ENCODE peak calls at places on chromosomes 12 and 14, in ten cellular contexts. N is stomach, V is heart left ventricle, D is GM12891, G is Peyer's patch, O is breast epithelium, I is uterus, P is A549, E is transverse colon, H is adrenal gland. T is an unnamed sample.

GRCh38 chr12:77946541-77947021 is 115.9 kb downstream of the NAV3 start:
- DNase-seq in H (no peak), P (no peak), V (no peak), D (no peak), G (no peak), N (no peak), I (no peak), O (no peak), E (no peak), T (no peak)

GRCh38 chr12:88538250-88538649 is 42.0 kb downstream of the KITLG start:
- DNase-seq in V (no peak), P (no peak), O (no peak), D (no peak), E (no peak), G (no peak), I (no peak), N (no peak), H (no peak), T (no peak)

GRCh38 chr12:119115296-119115905 is 63.3 kb upstream of the HSPB8 start:
- DNase-seq in E (peak), D (peak), P (peak), I (peak), V (peak), H (peak), O (no peak), N (no peak), G (no peak), T (no peak)

GRCh38 chr14:90439874-90440442 is 43.1 kb downstream of the CALM1 start:
- DNase-seq in V (no peak), N (no peak), G (no peak), E (no peak), D (no peak), P (no peak), O (no peak), H (no peak), I (no peak), T (no peak)

GRCh38 chr12:14418526-14418925 is 53.0 kb downstream of the ATF7IP start:
- DNase-seq in H (no peak), D (no peak), I (no peak), N (no peak), G (no peak), V (no peak), E (no peak), P (no peak), O (no peak), T (no peak)

GRCh38 chr14:105128059-105128458 is 40.5 kb downstream of the JAG2 start:
- DNase-seq in V (no peak), P (no peak), D (no peak), G (no peak), I (no peak), E (no peak), N (peak), O (peak), H (no peak), T (no peak)

GRCh38 chr12:132396657-132397056 is 67.3 kb upstream of the GALNT9 start:
- DNase-seq in V (no peak), E (no peak), N (no peak), O (no peak), G (no peak), P (no peak), H (no peak), D (no peak), I (no peak), T (peak)

GRCh38 chr12:77980782-77981181 is 150.1 kb downstream of the NAV3 start:
- DNase-seq in H (no peak), D (no peak), E (no peak), I (no peak), V (no peak), P (no peak), N (no peak), O (no peak), G (no peak), T (no peak)

GRCh38 chr12:85662209-85662607 is 174.0 kb downstream of the RASSF9 start:
- DNase-seq in I (no peak), V (no peak), N (no peak), D (no peak), E (no peak), O (no peak), G (no peak), H (no peak), P (no peak), T (no peak)

GRCh38 chr12:114408881-114409795 is 3.2 kb upstream of the TBX5 start:
- DNase-seq in H (no peak), V (peak), I (no peak), P (no peak), N (no peak), O (no peak), E (no peak), G (no peak), D (no peak), T (no peak)

GRCh38 chr14:69713976-69714716 is 52.8 kb upstream of the SRSF5 start:
- DNase-seq in P (no peak), V (no peak), D (no peak), E (peak), G (no peak), H (no peak), O (no peak), I (no peak), N (no peak), T (no peak)

GRCh38 chr12:127810026-127810425 is 456.9 kb upstream of the TMEM132C start:
- DNase-seq in N (no peak), O (no peak), G (no peak), V (no peak), P (no peak), E (no peak), H (no peak), I (no peak), D (no peak), T (no peak)

GRCh38 chr12:106428379-106428778 is 70.8 kb downstream of the POLR3B start:
- DNase-seq in I (peak), E (no peak), G (no peak), D (no peak), V (peak), N (peak), P (no peak), O (no peak), H (peak), T (no peak)

GRCh38 chr14:95562892-95563685 is 28.2 kb downstream of the GLRX5 start:
- DNase-seq in V (no peak), D (no peak), G (no peak), N (peak), H (peak), I (peak), P (no peak), E (no peak), O (no peak), T (no peak)

GRCh38 chr14:59274991-59275391 is 86.5 kb downstream of the DAAM1 start:
- DNase-seq in D (no peak), H (no peak), P (no peak), I (no peak), V (peak), E (no peak), G (peak), N (no peak), O (no peak), T (no peak)

GRCh38 chr14:32559595-32559994 is 230.5 kb downstream of the AKAP6 start:
- DNase-seq in E (no peak), P (no peak), H (no peak), N (no peak), I (no peak), V (no peak), O (no peak), G (no peak), D (no peak), T (no peak)

GRCh38 chr14:29926701-29927595 is 699 bp downstream of the PRKD1 start:
- DNase-seq in E (peak), D (peak), N (peak), I (peak), H (peak), G (no peak), V (peak), P (peak), O (no peak), T (peak)

GRCh38 chr12:2035421-2036080 is 17.2 kb upstream of the CACNA1C start:
- DNase-seq in N (no peak), E (no peak), G (no peak), I (no peak), P (no peak), D (no peak), O (no peak), V (no peak), H (no peak), T (no peak)

GRCh38 chr12:98594050-98594853 is 766 bp downstream of the SLC25A3 start:
- DNase-seq in E (peak), O (no peak), V (peak), P (no peak), D (no peak), N (peak), H (peak), G (no peak), I (no peak), T (peak)

GRCh38 chr12:100823988-100824387 is 29.4 kb downstream of the ANO4 start:
- DNase-seq in I (no peak), G (no peak), D (no peak), E (no peak), V (no peak), O (no peak), N (no peak), H (no peak), P (no peak), T (no peak)

GRCh38 chr12:19220861-19221466 is 91.4 kb downstream of the PLEKHA5 start:
- DNase-seq in D (no peak), I (no peak), V (no peak), E (no peak), P (no peak), O (no peak), N (no peak), H (no peak), G (no peak), T (no peak)

GRCh38 chr14:96888593-96888992 is 91.4 kb downstream of the VRK1 start:
- DNase-seq in V (no peak), G (no peak), E (no peak), H (no peak), O (no peak), D (no peak), I (no peak), N (no peak), P (no peak), T (no peak)

GRCh38 chr12:11171145-11171952 is at the start of gene SMIM10L1:
- DNase-seq in G (peak), D (peak), O (peak), H (peak), N (peak), P (peak), E (peak), I (peak), V (peak), T (peak)
- TF ChIP-seq POLR2A in G (peak), D (peak), O (no peak), H (peak), N (no peak), P (peak), E (peak), I (peak), V (no peak), T (peak)

DNA sequence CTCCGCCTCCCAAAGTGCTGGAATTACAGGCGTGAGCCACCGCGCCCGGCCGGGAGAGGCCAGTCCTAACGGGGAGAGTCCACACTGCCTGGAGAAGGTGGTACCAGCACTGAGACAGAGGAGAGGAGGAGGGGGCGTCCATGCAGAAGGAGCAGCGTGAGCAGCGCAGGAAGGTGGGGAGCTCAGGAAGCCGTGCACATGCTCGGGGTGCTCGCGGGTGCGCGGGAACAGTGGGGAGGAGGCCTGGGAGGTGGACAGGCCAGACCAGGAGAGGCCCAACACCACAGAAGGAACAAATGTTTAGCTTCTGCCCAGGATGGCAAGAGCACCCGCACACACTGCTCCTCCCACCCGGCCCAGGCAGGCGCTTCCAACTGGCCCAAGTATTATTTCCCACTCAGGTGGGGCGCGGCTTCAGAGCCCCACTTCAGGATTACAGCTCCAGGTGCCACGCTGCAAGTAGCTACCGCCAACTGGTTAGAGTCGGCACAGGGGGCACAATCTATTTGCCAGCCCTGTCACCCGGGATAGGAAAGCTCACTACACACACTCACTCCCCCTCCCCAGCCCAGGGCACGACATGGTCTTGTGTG is 80.8 kb upstream of the BCL11B start:
- DNase-seq in H (no peak), P (no peak), D (no peak), I (no peak), V (no peak), N (no peak), E (no peak), O (peak), G (no peak), T (no peak)
- TF ChIP-seq POLR2A in H (no peak), P (no peak), D (no peak), I (no peak), V (no peak), N (no peak), E (no peak), O (no peak), G (no peak), T (no peak)

DNA sequence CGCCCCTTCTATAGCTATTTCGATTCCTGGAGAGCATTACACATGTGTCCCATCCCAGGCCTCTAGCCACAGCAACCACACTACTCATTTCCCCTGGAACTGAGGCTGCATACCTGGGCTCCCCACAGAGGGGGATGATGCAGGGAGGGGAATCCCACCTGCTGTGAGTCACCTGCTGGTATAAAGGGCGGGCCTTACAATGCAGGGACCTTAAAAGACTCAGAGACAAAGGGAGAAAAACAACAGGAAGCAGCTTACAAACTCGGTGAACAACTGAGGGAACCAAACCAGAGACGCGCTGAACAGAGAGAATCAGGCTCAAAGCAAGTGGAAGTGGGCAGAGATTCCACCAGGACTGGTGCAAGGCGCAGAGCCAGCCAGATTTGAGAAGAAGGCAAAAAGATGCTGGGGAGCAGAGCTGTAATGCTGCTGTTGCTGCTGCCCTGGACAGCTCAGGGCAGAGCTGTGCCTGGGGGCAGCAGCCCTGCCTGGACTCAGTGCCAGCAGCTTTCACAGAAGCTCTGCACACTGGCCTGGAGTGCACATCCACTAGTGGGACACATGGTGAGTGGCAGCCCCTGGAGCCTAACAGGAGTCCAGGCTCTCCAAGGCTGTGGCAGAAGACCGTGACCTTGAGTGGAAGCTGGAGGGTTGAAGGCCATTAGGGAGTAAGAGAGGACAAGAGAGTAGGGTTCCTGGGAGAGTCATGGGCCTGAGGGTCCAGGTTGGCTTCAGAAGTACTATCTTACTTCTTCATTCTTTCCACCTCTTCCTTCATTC is at the start of gene IL23A:
- DNase-seq in H (no peak), P (no peak), N (no peak), E (peak), G (peak), V (no peak), I (no peak), D (peak), O (no peak), T (no peak)
- TF ChIP-seq POLR2A in H (no peak), P (no peak), N (no peak), E (no peak), G (no peak), V (no peak), I (no peak), D (peak), O (no peak), T (no peak)

GRCh38 chr12:6872073-6873048 is 742 bp downstream of the SPSB2 start:
- DNase-seq in P (peak), V (peak), D (peak), H (peak), N (peak), O (peak), E (peak), I (peak), G (peak), T (peak)
- TF ChIP-seq POLR2A in P (peak), V (no peak), D (peak), H (no peak), N (no peak), O (no peak), E (no peak), I (no peak), G (no peak), T (no peak)

DNA sequence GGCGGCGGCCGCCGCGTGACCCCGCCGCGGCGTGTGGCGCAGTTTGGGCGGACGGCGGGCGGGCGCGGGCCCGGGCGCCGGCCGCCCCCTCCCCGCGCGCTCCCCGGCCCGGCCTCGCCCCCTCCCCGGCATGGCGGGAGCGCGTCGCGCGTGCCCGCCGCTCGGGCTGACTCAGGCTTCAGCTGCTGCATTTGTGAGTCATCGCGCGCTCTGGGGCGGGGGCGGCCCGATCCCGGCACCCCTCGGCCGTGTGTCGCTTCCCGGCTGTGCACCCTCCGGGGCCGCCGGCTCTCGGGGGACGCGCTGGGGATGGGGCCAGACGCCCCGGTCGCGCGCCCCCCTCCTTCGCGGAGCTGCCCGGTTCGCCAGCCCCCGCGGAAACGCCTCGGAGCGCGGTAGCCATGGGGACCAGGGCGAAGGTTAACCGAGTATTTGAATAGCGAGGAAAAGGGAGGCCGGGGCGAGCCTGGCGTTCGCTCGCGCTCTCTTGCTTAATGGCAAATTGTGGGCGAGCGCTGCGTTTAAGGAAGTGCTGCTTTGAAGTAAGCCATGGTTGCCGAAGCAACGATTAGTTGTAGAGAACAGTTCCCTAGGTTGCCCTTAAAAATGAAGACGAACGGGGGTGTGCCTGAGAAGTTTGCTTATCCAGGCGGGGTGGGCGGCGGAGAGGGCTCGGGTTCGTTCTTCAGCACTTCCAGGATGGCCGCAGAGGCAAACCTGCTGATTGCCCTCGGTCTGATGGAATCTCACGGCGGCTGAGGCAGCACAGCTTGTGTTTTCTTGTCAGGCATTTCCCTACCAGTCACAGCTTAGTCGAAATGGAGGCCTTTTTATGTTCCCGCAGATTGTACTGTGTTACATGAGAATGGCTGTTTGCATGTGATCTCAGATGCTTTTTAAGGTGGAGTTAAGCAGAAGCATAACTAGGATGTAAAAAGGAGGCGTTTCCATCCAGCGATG is 887 bp downstream of the EIF5 start:
- DNase-seq in G (peak), E (peak), H (peak), P (no peak), V (peak), D (no peak), N (peak), O (peak), I (peak), T (peak)
- TF ChIP-seq POLR2A in G (peak), E (peak), H (peak), P (no peak), V (no peak), D (peak), N (no peak), O (peak), I (peak), T (no peak)

GRCh38 chr12:948238-948637 is 1.3 kb downstream of the RAD52 start:
- DNase-seq in V (no peak), O (no peak), H (no peak), P (no peak), G (no peak), I (no peak), D (no peak), E (peak), N (peak), T (no peak)
- TF ChIP-seq POLR2A in V (no peak), O (no peak), H (no peak), P (no peak), G (no peak), I (no peak), D (no peak), E (no peak), N (no peak), T (no peak)

GRCh38 chr12:122841544-122842321 is 6.5 kb downstream of the HIP1R start:
- DNase-seq in H (peak), N (peak), E (no peak), D (no peak), O (peak), I (no peak), P (peak), G (no peak), V (no peak), T (no peak)
- TF ChIP-seq POLR2A in H (no peak), N (no peak), E (no peak), D (no peak), O (no peak), I (no peak), P (no peak), G (no peak), V (no peak), T (no peak)

GRCh38 chr12:53481957-53482586 is 17.2 kb downstream of the MAP3K12 start:
- DNase-seq in N (no peak), P (peak), I (no peak), E (no peak), H (no peak), D (no peak), V (no peak), O (no peak), G (no peak), T (peak)
- TF ChIP-seq POLR2A in N (no peak), P (no peak), I (no peak), E (no peak), H (no peak), D (no peak), V (no peak), O (no peak), G (no peak), T (no peak)

GRCh38 chr12:124386059-124386458 is 91.2 kb downstream of the RFLNA start:
- DNase-seq in D (no peak), E (no peak), G (no peak), P (no peak), O (no peak), V (peak), H (no peak), I (no peak), N (no peak), T (no peak)

GRCh38 chr12:124388038-124388676 is 93.3 kb downstream of the RFLNA start:
- DNase-seq in E (no peak), I (no peak), V (no peak), N (no peak), G (no peak), P (no peak), O (no peak), D (no peak), H (no peak), T (no peak)

GRCh38 chr12:124387510-124387855 is 92.6 kb downstream of the RFLNA start:
- DNase-seq in N (peak), V (peak), D (no peak), O (no peak), G (no peak), I (no peak), P (no peak), E (no peak), H (peak), T (no peak)

GRCh38 chr12:124385219-124385969 is 90.5 kb downstream of the RFLNA start:
- DNase-seq in E (no peak), O (no peak), V (no peak), G (no peak), P (no peak), I (peak), N (no peak), D (no peak), H (no peak), T (no peak)

GRCh38 chr12:124386661-124387509 is 92.0 kb downstream of the RFLNA start:
- DNase-seq in D (no peak), H (peak), O (no peak), V (peak), P (no peak), I (no peak), N (no peak), E (no peak), G (no peak), T (no peak)
- TF ChIP-seq POLR2A in D (no peak), H (peak), O (no peak), V (no peak), P (no peak), I (no peak), N (no peak), E (no peak), G (no peak), T (no peak)

T was measured in sigmoid colon.